ENCODE peak calls at places on chromosome 17, in nine cellular contexts. O is left lung, E is neural progenitor cell, T is cardiac muscle cell, U is psoas muscle, R is Peyer's patch, D is pancreas, J is thoracic aorta, M is tibial nerve. S is an unnamed sample. For H3K9me3, the result is how much of the 10 kb centered on the place peaks cover.

GRCh38 chr17:49717371-49717841 is 9.6 kb upstream of the SLC35B1 start:
- DNase-seq in O (no peak), E (no peak), T (no peak), U (peak), R (no peak), D (no peak), J (no peak), M (no peak), S (no peak)

GRCh38 chr17:10197721-10198508 is 491 bp downstream of the GAS7 start:
- DNase-seq in O (peak), E (peak), T (peak), U (no peak), R (no peak), D (no peak), J (no peak), M (no peak), S (no peak)

GRCh38 chr17:81315885-81316391 is 20.8 kb upstream of the SLC38A10 start:
- DNase-seq in O (peak), E (no peak), T (no peak), U (no peak), R (no peak), D (no peak), J (no peak), M (no peak), S (no peak)

GRCh38 chr17:73802314-73802713 is 158.1 kb upstream of the SDK2 start:
- DNase-seq in O (no peak), E (no peak), T (no peak), U (no peak), R (no peak), D (no peak), J (no peak), M (no peak), S (no peak)

GRCh38 chr17:17243163-17243562 is 6.2 kb upstream of the FLCN start:
- DNase-seq in O (no peak), E (no peak), T (no peak), U (no peak), R (peak), D (no peak), J (no peak), M (no peak), S (no peak)

GRCh38 chr17:2087597-2088211 is 32.8 kb downstream of the HIC1 start:
- DNase-seq in O (no peak), E (no peak), T (no peak), U (peak), R (peak), D (no peak), J (no peak), M (no peak), S (no peak)

GRCh38 chr17:50426814-50427787 is 1.1 kb downstream of the ACSF2 start:
- DNase-seq in O (no peak), E (peak), T (peak), U (no peak), R (peak), D (no peak), J (no peak), M (no peak), S (no peak)

GRCh38 chr17:43906951-43907424 is 348 bp downstream of the MPP2 start:
- DNase-seq in O (no peak), E (no peak), T (no peak), U (no peak), R (no peak), D (no peak), J (no peak), M (peak), S (no peak)

GRCh38 chr17:36920032-36921000 is 17.0 kb upstream of the LHX1 start:
- DNase-seq in O (no peak), E (peak), T (peak), U (no peak), R (no peak), D (no peak), J (no peak), M (no peak), S (no peak)

GRCh38 chr17:8019161-8019560 is 16.7 kb downstream of the GUCY2D start:
- DNase-seq in O (no peak), E (peak), T (no peak), U (no peak), R (no peak), D (no peak), J (no peak), M (no peak), S (no peak)

GRCh38 chr17:61815863-61816523 is 47.3 kb downstream of the BRIP1 start:
- DNase-seq in O (no peak), E (no peak), T (peak), U (no peak), R (no peak), D (no peak), J (no peak), M (no peak), S (no peak)

GRCh38 chr17:30808785-30809286 is 15.7 kb downstream of the CRLF3 start:
- DNase-seq in O (no peak), E (no peak), T (no peak), U (no peak), R (no peak), D (no peak), J (no peak), M (no peak), S (no peak)

GRCh38 chr17:45942284-45942683 is 47.9 kb downstream of the MAPT start:
- DNase-seq in O (no peak), E (peak), T (no peak), U (peak), R (peak), D (peak), J (peak), M (peak), S (peak)

GRCh38 chr17:2598166-2598565 is 4.7 kb downstream of the PAFAH1B1 start:
- DNase-seq in O (no peak), E (no peak), T (no peak), U (no peak), R (no peak), D (no peak), J (no peak), M (no peak), S (no peak)

GRCh38 chr17:33310296-33310695 is 17.2 kb upstream of the ASIC2 start:
- DNase-seq in O (no peak), E (no peak), T (no peak), U (no peak), R (peak), D (no peak), J (no peak), M (no peak), S (no peak)

GRCh38 chr17:18981642-18982424 is 22.7 kb downstream of the FAM83G start:
- DNase-seq in O (peak), E (peak), T (no peak), U (no peak), R (peak), D (peak), J (peak), M (no peak), S (no peak)

GRCh38 chr17:44924107-44924544 is 8.8 kb upstream of the GFAP start:
- DNase-seq in O (peak), E (no peak), T (no peak), U (no peak), R (peak), D (no peak), J (no peak), M (no peak), S (peak)

GRCh38 chr17:81097134-81097942 is 62.4 kb downstream of the BAIAP2 start:
- DNase-seq in O (peak), E (peak), T (peak), U (peak), R (peak), D (peak), J (peak), M (peak), S (peak)

GRCh38 chr17:601462-602303 is 113.0 kb downstream of the VPS53 start:
- DNase-seq in O (no peak), E (no peak), T (peak), U (no peak), R (peak), D (no peak), J (no peak), M (peak), S (no peak)

GRCh38 chr17:40374965-40375498 is 10.5 kb upstream of the GJD3 start:
- DNase-seq in O (no peak), E (no peak), T (no peak), U (no peak), R (no peak), D (no peak), J (no peak), M (no peak), S (no peak)

GRCh38 chr17:29585080-29585751 is 4.2 kb downstream of the GIT1 start:
- DNase-seq in O (peak), E (no peak), T (no peak), U (peak), R (peak), D (no peak), J (no peak), M (no peak), S (no peak)

GRCh38 chr17:79224903-79225302 is 150.3 kb downstream of the ENGASE start:
- DNase-seq in O (no peak), E (no peak), T (no peak), U (no peak), R (no peak), D (no peak), J (no peak), M (no peak), S (no peak)

GRCh38 chr17:2691965-2692780 is 19.4 kb downstream of the CLUH start:
- DNase-seq in O (peak), E (no peak), T (no peak), U (no peak), R (peak), D (no peak), J (no peak), M (no peak), S (no peak)

GRCh38 chr17:56834380-56835258 is 668 bp downstream of the DGKE start:
- DNase-seq in O (peak), E (peak), T (peak), U (peak), R (peak), D (peak), J (no peak), M (peak), S (peak)

GRCh38 chr17:71063559-71063958 is 894.2 kb downstream of the KCNJ2 start:
- DNase-seq in O (no peak), E (no peak), T (no peak), U (no peak), R (no peak), D (no peak), J (no peak), M (no peak), S (no peak)

GRCh38 chr17:35089846-35090193 is 26.3 kb upstream of the RFFL start:
- DNase-seq in O (peak), E (peak), T (peak), U (no peak), R (peak), D (peak), J (no peak), M (peak), S (no peak)

GRCh38 chr17:27363322-27363721 is 69.4 kb downstream of the WSB1 start:
- DNase-seq in O (no peak), E (no peak), T (no peak), U (no peak), R (peak), D (no peak), J (no peak), M (no peak), S (no peak)

GRCh38 chr17:74919440-74920305 is 3.4 kb downstream of the USH1G start:
- DNase-seq in O (no peak), E (peak), T (peak), U (no peak), R (no peak), D (no peak), J (no peak), M (no peak), S (no peak)

GRCh38 chr17:34154916-34155730 is 100.0 kb upstream of the CCL2 start:
- DNase-seq in O (no peak), E (peak), T (no peak), U (no peak), R (no peak), D (no peak), J (no peak), M (no peak), S (no peak)

GRCh38 chr17:43877031-43877430 is 30.1 kb downstream of the CD300LG start:
- DNase-seq in O (no peak), E (no peak), T (no peak), U (no peak), R (no peak), D (no peak), J (no peak), M (no peak), S (no peak)

GRCh38 chr17:49600949-49601348 is 25.3 kb downstream of the NXPH3 start:
- DNase-seq in O (no peak), E (no peak), T (no peak), U (no peak), R (no peak), D (no peak), J (no peak), M (no peak), S (no peak)

GRCh38 chr17:42072323-42073187 is 22.2 kb upstream of the C17orf113 start:
- DNase-seq in O (peak), E (peak), T (peak), U (peak), R (no peak), D (no peak), J (no peak), M (no peak), S (no peak)

GRCh38 chr17:40104570-40105471 is 4.4 kb upstream of the NR1D1 start:
- DNase-seq in O (no peak), E (no peak), T (no peak), U (no peak), R (no peak), D (no peak), J (no peak), M (peak), S (no peak)

GRCh38 chr17:43791589-43791988 is 11.4 kb downstream of the CFAP97D1 start:
- DNase-seq in O (no peak), E (peak), T (peak), U (no peak), R (peak), D (no peak), J (no peak), M (no peak), S (no peak)

GRCh38 chr17:16980813-16981731 is 9.2 kb upstream of the TNFRSF13B start:
- DNase-seq in O (no peak), E (no peak), T (no peak), U (peak), R (peak), D (no peak), J (no peak), M (no peak), S (no peak)

GRCh38 chr17:35489944-35490343 is 41.4 kb upstream of the SLFN13 start:
- DNase-seq in O (peak), E (no peak), T (no peak), U (no peak), R (no peak), D (no peak), J (no peak), M (no peak), S (no peak)

GRCh38 chr17:70563301-70563820 is 394.0 kb downstream of the KCNJ2 start:
- DNase-seq in O (no peak), E (no peak), T (peak), U (no peak), R (no peak), D (no peak), J (no peak), M (no peak), S (no peak)

GRCh38 chr17:58311429-58311894 is 17.1 kb downstream of the TSPOAP1 start:
- DNase-seq in O (no peak), E (no peak), T (no peak), U (no peak), R (peak), D (no peak), J (no peak), M (no peak), S (no peak)

GRCh38 chr17:48520631-48521045 is 10.2 kb downstream of the HOXB1 start:
- DNase-seq in O (no peak), E (peak), T (no peak), U (no peak), R (no peak), D (no peak), J (no peak), M (no peak), S (no peak)

GRCh38 chr17:48522031-48522593 is 8.7 kb downstream of the HOXB1 start:
- DNase-seq in O (no peak), E (no peak), T (peak), U (peak), R (no peak), D (no peak), J (no peak), M (no peak), S (no peak)

GRCh38 chr17:48519427-48519826 is 11.4 kb downstream of the HOXB1 start:
- DNase-seq in O (no peak), E (no peak), T (no peak), U (no peak), R (no peak), D (no peak), J (no peak), M (no peak), S (no peak)

GRCh38 chr17:48526986-48527741 is 3.6 kb downstream of the HOXB1 start:
- DNase-seq in O (peak), E (peak), T (peak), U (peak), R (peak), D (no peak), J (no peak), M (no peak), S (no peak)

GRCh38 chr17:48522990-48523389 is 7.8 kb downstream of the HOXB1 start:
- DNase-seq in O (no peak), E (no peak), T (no peak), U (no peak), R (no peak), D (no peak), J (no peak), M (no peak), S (no peak)
- TF ChIP-seq CTCF in O (no peak), E (peak), T (peak), U (no peak), R (no peak), D (no peak), J (no peak), M (no peak), S (no peak)

GRCh38 chr17:5181509-5182305 is 10.0 kb downstream of the ZNF594 start:
- DNase-seq in O (no peak), E (no peak), T (no peak), U (no peak), R (no peak), D (no peak), J (no peak), M (no peak), S (no peak)
- H3K9me3 ChIP-seq in O (half or more), E (half or more), T (under half), U (half or more), R (under half), D (under half), J (half or more), M (under half), S (half or more)

DNA sequence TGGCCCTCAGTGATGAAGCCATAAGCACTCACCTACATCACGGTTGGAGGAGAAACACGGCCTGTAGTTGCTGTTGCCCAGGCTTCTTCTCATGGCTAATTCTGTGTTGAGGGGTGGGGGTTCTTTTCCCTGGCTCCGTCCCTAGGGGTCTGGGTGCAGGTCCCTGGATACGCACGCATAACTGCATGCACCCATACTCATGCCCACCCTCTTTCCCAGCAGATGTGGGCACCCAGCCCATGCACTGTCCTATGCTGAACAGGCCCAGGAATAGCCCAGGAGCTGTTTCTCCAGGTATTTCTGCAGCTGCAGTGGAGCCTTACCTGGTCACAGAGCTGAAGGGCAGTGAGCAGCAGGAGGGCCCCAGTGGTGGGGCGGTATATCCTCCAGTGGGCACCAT is 18.1 kb downstream of the ST6GALNAC1 start:
- DNase-seq in O (no peak), E (no peak), T (no peak), U (no peak), R (no peak), D (no peak), J (no peak), M (no peak), S (no peak)
- TF ChIP-seq CTCF in O (no peak), E (no peak), T (no peak), U (no peak), R (no peak), D (no peak), J (no peak), M (no peak), S (no peak)

GRCh38 chr17:11637796-11638195 is 39.5 kb downstream of the DNAH9 start:
- DNase-seq in O (no peak), E (no peak), T (no peak), U (no peak), R (no peak), D (no peak), J (no peak), M (no peak), S (no peak)
- H3K9me3 ChIP-seq in O (under half), E (under half), T (under half), U (under half), R (under half), D (under half), J (under half), M (under half), S (under half)

GRCh38 chr17:72657467-72658317 is 434.8 kb downstream of the SLC39A11 start:
- DNase-seq in O (no peak), E (no peak), T (no peak), U (no peak), R (no peak), D (no peak), J (no peak), M (no peak), S (no peak)
- TF ChIP-seq CTCF in O (no peak), E (peak), T (peak), U (no peak), R (no peak), D (no peak), J (no peak), M (peak), S (no peak)

S was measured in tibial artery.